ENCODE peak calls at places on chromosomes 2 and 18, in nine cellular contexts. C is IMR-90; K is mesenchymal stem cell; N is ascending aorta; J is GM23248; A is CD4-positive, CD25-positive, alpha-beta regulatory T cell; H is right cardiac atrium; P is aorta; E is naive thymus-derived CD4-positive, alpha-beta T cell. L is an unnamed sample.

GRCh38 chr2:104408266-104408665 is 445.6 kb upstream of the POU3F3 start:
- DNase-seq in C (no peak), K (no peak), N (no peak), J (peak; percentile 2), A (no peak), H (no peak), P (no peak), E (no peak), L (no peak)

GRCh38 chr2:37020887-37021796 is 54.8 kb upstream of the STRN start:
- DNase-seq in C (peak; percentile 39), K (peak; percentile 8), N (no peak), J (peak; percentile 5), A (no peak), H (no peak), P (no peak), E (no peak), L (no peak)

GRCh38 chr18:77013777-77014525 is 118.6 kb downstream of the MBP start:
- DNase-seq in C (no peak), K (no peak), N (no peak), J (no peak), A (no peak), H (peak; percentile 61), P (peak; percentile 76), E (no peak), L (no peak)

GRCh38 chr18:25459814-25460213 is 107.8 kb upstream of the ZNF521 start:
- DNase-seq in C (no peak), K (no peak), N (no peak), J (no peak), A (no peak), H (no peak), P (no peak), E (no peak), L (no peak)

GRCh38 chr2:174495365-174496012 is 8.7 kb upstream of the GPR155 start:
- DNase-seq in C (peak; percentile 7), K (no peak), N (no peak), J (no peak), A (no peak), H (no peak), P (no peak), E (no peak), L (no peak)

GRCh38 chr2:96687266-96687665 is 44.7 kb downstream of the FER1L5 start:
- DNase-seq in C (no peak), K (no peak), N (no peak), J (no peak), A (no peak), H (no peak), P (no peak), E (no peak), L (no peak)

GRCh38 chr2:207394812-207395534 is 134.8 kb upstream of the CREB1 start:
- DNase-seq in C (peak; percentile 99), K (peak; percentile 93), N (no peak), J (peak; percentile 95), A (peak; percentile 2), H (peak; percentile 58), P (peak; percentile 55), E (no peak), L (no peak)

GRCh38 chr2:230757476-230757875 is 44.8 kb downstream of the CAB39 start:
- DNase-seq in C (peak; percentile 66), K (peak; percentile 94), N (no peak), J (peak; percentile 69), A (no peak), H (no peak), P (no peak), E (no peak), L (no peak)

GRCh38 chr18:59056706-59057492 is 82.8 kb upstream of the SEC11C start:
- DNase-seq in C (peak; percentile 68), K (peak; percentile 69), N (peak; percentile 85), J (peak; percentile 77), A (peak; percentile 62), H (peak; percentile 70), P (peak; percentile 88), E (peak; percentile 52), L (peak; percentile 28)

GRCh38 chr2:8475349-8476045 is 206.4 kb upstream of the ID2 start:
- DNase-seq in C (no peak), K (no peak), N (no peak), J (no peak), A (no peak), H (no peak), P (no peak), E (no peak), L (peak; percentile 69)

GRCh38 chr18:31740180-31740579 is 20.5 kb downstream of the SLC25A52 start:
- DNase-seq in C (no peak), K (no peak), N (no peak), J (no peak), A (no peak), H (no peak), P (no peak), E (no peak), L (no peak)

GRCh38 chr2:197647961-197648690 is 27.3 kb downstream of the RFTN2 start:
- DNase-seq in C (peak; percentile 85), K (peak; percentile 88), N (no peak), J (peak; percentile 59), A (no peak), H (no peak), P (no peak), E (no peak), L (no peak)

GRCh38 chr2:166882851-166883250 is 5.4 kb upstream of the XIRP2 start:
- DNase-seq in C (no peak), K (no peak), N (no peak), J (no peak), A (no peak), H (no peak), P (no peak), E (no peak), L (no peak)

GRCh38 chr18:58455318-58455950 is 173.5 kb downstream of the ALPK2 start:
- DNase-seq in C (no peak), K (no peak), N (no peak), J (no peak), A (no peak), H (no peak), P (no peak), E (no peak), L (no peak)

GRCh38 chr2:244547-244946 is 19.3 kb downstream of the SH3YL1 start:
- DNase-seq in C (no peak), K (no peak), N (no peak), J (no peak), A (no peak), H (no peak), P (no peak), E (no peak), L (no peak)

GRCh38 chr2:135985826-135986393 is 484 bp upstream of the DARS1 start:
- DNase-seq in C (no peak), K (no peak), N (no peak), J (no peak), A (peak; percentile 80), H (no peak), P (no peak), E (peak; percentile 74), L (no peak)

GRCh38 chr2:85917887-85918795 is 29.4 kb upstream of the ST3GAL5 start:
- DNase-seq in C (no peak), K (no peak), N (peak; percentile 11), J (no peak), A (no peak), H (no peak), P (no peak), E (no peak), L (no peak)

GRCh38 chr18:48990497-48991298 is 39.9 kb upstream of the SMAD7 start:
- DNase-seq in C (peak; percentile 75), K (peak; percentile 88), N (peak; percentile 88), J (peak; percentile 92), A (no peak), H (peak; percentile 69), P (peak; percentile 76), E (no peak), L (no peak)

GRCh38 chr2:191710411-191710900 is 32.5 kb downstream of the NABP1 start:
- DNase-seq in C (peak; percentile 88), K (peak; percentile 52), N (no peak), J (peak; percentile 73), A (no peak), H (no peak), P (no peak), E (no peak), L (no peak)

GRCh38 chr2:63993871-63994270 is 25.4 kb downstream of the VPS54 start:
- DNase-seq in C (no peak), K (no peak), N (no peak), J (no peak), A (no peak), H (no peak), P (no peak), E (peak; percentile 23), L (no peak)
- H3K27me3 ChIP-seq in C (no peaks in the 10 kb centered on the region), K (no peaks in the 10 kb centered on the region), N (no peaks in the 10 kb centered on the region), J (no peaks in the 10 kb centered on the region), A (no peaks in the 10 kb centered on the region), H (no peaks in the 10 kb centered on the region), P (no peaks in the 10 kb centered on the region), E (no peaks in the 10 kb centered on the region), L (no peaks in the 10 kb centered on the region)

GRCh38 chr2:47035615-47036488 is 119.3 kb downstream of the STPG4 start:
- DNase-seq in C (no peak), K (no peak), N (no peak), J (no peak), A (no peak), H (no peak), P (no peak), E (no peak), L (no peak)
- H3K4me3 ChIP-seq in C (no peak overlapping the region), K (no peak overlapping the region), N (no peak overlapping the region), J (no peak overlapping the region), A (no peak overlapping the region), H (no peak overlapping the region), P (no peak overlapping the region), E (no peak overlapping the region), L (no peak overlapping the region)

GRCh38 chr2:74502720-74503505 is 3.5 kb upstream of the LBX2 start:
- DNase-seq in C (peak; percentile 84), K (peak; percentile 88), N (peak; percentile 89), J (peak; percentile 93), A (peak; percentile 75), H (peak; percentile 91), P (peak; percentile 91), E (no peak), L (peak; percentile 83)

GRCh38 chr2:74499940-74500577 is 656 bp upstream of the LBX2 start:
- DNase-seq in C (no peak), K (no peak), N (no peak), J (no peak), A (no peak), H (no peak), P (no peak), E (no peak), L (no peak)

GRCh38 chr2:74500578-74500946 is 1.2 kb upstream of the LBX2 start:
- DNase-seq in C (no peak), K (no peak), N (no peak), J (no peak), A (no peak), H (no peak), P (no peak), E (no peak), L (no peak)

GRCh38 chr2:74502147-74502719 is 2.8 kb upstream of the LBX2 start:
- DNase-seq in C (no peak), K (peak; percentile 41), N (no peak), J (peak; percentile 39), A (no peak), H (no peak), P (no peak), E (no peak), L (no peak)

GRCh38 chr2:74501335-74502071 is 2.1 kb upstream of the LBX2 start:
- DNase-seq in C (no peak), K (no peak), N (no peak), J (no peak), A (no peak), H (no peak), P (no peak), E (no peak), L (no peak)
- H3K27me3 ChIP-seq in C (peaks cover 38% of the 10 kb centered on the region), K (peaks cover 55% of the 10 kb centered on the region), N (peaks cover 5% of the 10 kb centered on the region), J (no peaks in the 10 kb centered on the region), A (peaks cover 2% of the 10 kb centered on the region), H (no peaks in the 10 kb centered on the region), P (no peaks in the 10 kb centered on the region), E (peaks cover 43% of the 10 kb centered on the region), L (peaks cover 2% of the 10 kb centered on the region)

GRCh38 chr2:160425394-160425793 is 68.2 kb downstream of the RBMS1 start:
- DNase-seq in C (peak; percentile 81), K (peak; percentile 70), N (no peak), J (peak; percentile 90), A (no peak), H (no peak), P (no peak), E (no peak), L (no peak)
- H3K4me3 ChIP-seq in C (no peak overlapping the region), K (no peak overlapping the region), N (no peak overlapping the region), J (no peak overlapping the region), A (no peak overlapping the region), H (no peak overlapping the region), P (no peak overlapping the region), E (no peak overlapping the region), L (no peak overlapping the region)

L was measured in GM06990.